ENCODE peak calls at places on chromosomes 6 and 20, in eight cellular contexts. L is iris pigment epithelial cell; O is stomach; Q is AG04449; I is iPS-NIHi11; E is heart right ventricle; V is activated CD4-positive, alpha-beta T cell treated with anti-CD3 and anti-CD28 coated beads for 1 hour; B is NB4. C is an unnamed sample.

GRCh38 chr6:123016431-123017110 is 20.5 kb downstream of the CLVS2 start:
- DNase-seq in L (no peak), O (no peak), Q (no peak), I (no peak), E (no peak), V (no peak), B (no peak), C (no peak)

GRCh38 chr6:127475135-127475822 is 16.1 kb upstream of the KIAA0408 start:
- DNase-seq in L (no peak), O (no peak), Q (no peak), I (no peak), E (no peak), V (no peak), B (no peak), C (no peak)

GRCh38 chr20:58554541-58554940 is 39.3 kb upstream of the APCDD1L start:
- DNase-seq in L (no peak), O (no peak), Q (no peak), I (no peak), E (no peak), V (no peak), B (no peak), C (no peak)

GRCh38 chr6:79699606-79700005 is 68.5 kb downstream of the SH3BGRL2 start:
- DNase-seq in L (no peak), O (no peak), Q (no peak), I (no peak), E (no peak), V (no peak), B (no peak), C (no peak)

GRCh38 chr20:38554986-38555385 is 26.0 kb upstream of the ADIG start:
- DNase-seq in L (peak; percentile 58), O (no peak), Q (no peak), I (no peak), E (no peak), V (no peak), B (peak; percentile 4), C (no peak)

GRCh38 chr6:142566628-142567396 is 265.0 kb downstream of the ADGRG6 start:
- DNase-seq in L (peak; percentile 44), O (peak; percentile 41), Q (no peak), I (peak; percentile 84), E (no peak), V (peak; percentile 19), B (peak; percentile 67), C (no peak)

GRCh38 chr6:124200661-124201060 is 397.0 kb downstream of the NKAIN2 start:
- DNase-seq in L (no peak), O (no peak), Q (no peak), I (no peak), E (no peak), V (no peak), B (no peak), C (no peak)

GRCh38 chr6:161436106-161436876 is 162.4 kb upstream of the AGPAT4 start:
- DNase-seq in L (no peak), O (no peak), Q (no peak), I (no peak), E (no peak), V (no peak), B (no peak), C (no peak)

GRCh38 chr6:139323511-139324445 is 32.0 kb upstream of the TXLNB start:
- DNase-seq in L (peak; percentile 81), O (peak; percentile 60), Q (no peak), I (peak; percentile 58), E (peak; percentile 38), V (peak; percentile 67), B (peak; percentile 97), C (peak; percentile 55)

GRCh38 chr20:46807998-46808397 is 86.6 kb upstream of the EYA2 start:
- DNase-seq in L (no peak), O (no peak), Q (no peak), I (no peak), E (no peak), V (no peak), B (no peak), C (no peak)

GRCh38 chr20:57397693-57398108 is 6.5 kb downstream of the RBM38 start:
- DNase-seq in L (no peak), O (peak; percentile 43), Q (no peak), I (no peak), E (no peak), V (peak; percentile 61), B (peak; percentile 39), C (no peak)

GRCh38 chr20:49562341-49563014 is 5.5 kb downstream of the PTGIS start:
- DNase-seq in L (peak; percentile 78), O (peak; percentile 54), Q (no peak), I (peak; percentile 67), E (peak; percentile 75), V (no peak), B (no peak), C (peak; percentile 85)

GRCh38 chr6:69719602-69720193 is 77.1 kb downstream of the LMBRD1 start:
- DNase-seq in L (peak; percentile 50), O (no peak), Q (no peak), I (peak; percentile 17), E (no peak), V (no peak), B (peak; percentile 17), C (no peak)

GRCh38 chr20:61285152-61285645 is 33.1 kb downstream of the CDH4 start:
- DNase-seq in L (no peak), O (no peak), Q (no peak), I (no peak), E (no peak), V (no peak), B (no peak), C (no peak)

GRCh38 chr6:158039178-158039557 is 57.5 kb downstream of the SYNJ2 start:
- DNase-seq in L (peak; percentile 81), O (no peak), Q (no peak), I (no peak), E (no peak), V (no peak), B (peak; percentile 67), C (no peak)

GRCh38 chr20:35463455-35464300 is 8.3 kb downstream of the CEP250 start:
- DNase-seq in L (peak; percentile 75), O (peak; percentile 58), Q (no peak), I (peak; percentile 78), E (no peak), V (peak; percentile 20), B (peak; percentile 80), C (peak; percentile 39)

GRCh38 chr6:145067430-145067829 is 667.9 kb downstream of the EPM2A start:
- DNase-seq in L (peak; percentile 38), O (no peak), Q (no peak), I (no peak), E (no peak), V (no peak), B (no peak), C (no peak)

GRCh38 chr20:48154040-48154439 is 368.8 kb upstream of the SULF2 start:
- DNase-seq in L (no peak), O (no peak), Q (no peak), I (no peak), E (no peak), V (no peak), B (no peak), C (no peak)

GRCh38 chr6:127737009-127737486 is 160.1 kb downstream of the C6orf58 start:
- DNase-seq in L (peak; percentile 79), O (peak; percentile 45), Q (peak; percentile 24), I (peak; percentile 58), E (no peak), V (no peak), B (peak; percentile 64), C (peak; percentile 39)

GRCh38 chr6:23280445-23280844 is 711.1 kb downstream of the HDGFL1 start:
- DNase-seq in L (no peak), O (no peak), Q (no peak), I (no peak), E (no peak), V (no peak), B (peak; percentile 31), C (no peak)

GRCh38 chr6:56842602-56843475 is 112.1 kb upstream of the BEND6 start:
- DNase-seq in L (peak; percentile 62), O (no peak), Q (no peak), I (peak; percentile 64), E (peak; percentile 57), V (no peak), B (peak; percentile 78), C (no peak)

GRCh38 chr20:35700625-35701148 is 1.5 kb downstream of the ROMO1 start:
- DNase-seq in L (no peak), O (peak; percentile 18), Q (no peak), I (no peak), E (no peak), V (no peak), B (no peak), C (no peak)

GRCh38 chr6:75202676-75203131 is 3.1 kb downstream of the COL12A1 start:
- DNase-seq in L (peak; percentile 40), O (no peak), Q (no peak), I (no peak), E (no peak), V (no peak), B (no peak), C (no peak)

GRCh38 chr6:51844391-51844735 is 243.1 kb downstream of the PKHD1 start:
- DNase-seq in L (no peak), O (no peak), Q (no peak), I (peak; percentile 15), E (no peak), V (no peak), B (no peak), C (no peak)

C was measured in pulmonary artery endothelial cell.